ENCODE peak calls at places on chromosomes 5 and 9, in five cellular contexts. S, Z, Y, X and J are unnamed samples.

GRCh38 chr9:78640728-78641127 is 343.8 kb downstream of the PSAT1 start:
- DNase-seq in S (no peak), Z (no peak), Y (no peak), X (no peak), J (no peak)

GRCh38 chr9:121612511-121612998 is 38.9 kb upstream of the DAB2IP start:
- DNase-seq in S (no peak), Z (no peak), Y (no peak), X (no peak), J (no peak)

GRCh38 chr9:127104465-127105311 is 17.7 kb downstream of the ANGPTL2 start:
- DNase-seq in S (no peak), Z (no peak), Y (no peak), X (no peak), J (no peak)

GRCh38 chr9:3865373-3865772 is 339.6 kb upstream of the RFX3 start:
- DNase-seq in S (no peak), Z (no peak), Y (no peak), X (no peak), J (no peak)

GRCh38 chr9:129561594-129562281 is 59.2 kb downstream of the C9orf50 start:
- DNase-seq in S (no peak), Z (no peak), Y (no peak), X (no peak), J (no peak)

GRCh38 chr5:167877924-167878323 is 413.5 kb upstream of the WWC1 start:
- DNase-seq in S (no peak), Z (no peak), Y (no peak), X (no peak), J (no peak)

GRCh38 chr9:79877943-79878612 is 306.3 kb downstream of the TLE4 start:
- DNase-seq in S (no peak), Z (no peak), Y (no peak), X (no peak), J (no peak)

GRCh38 chr9:21684831-21685362 is 117.5 kb upstream of the MTAP start:
- DNase-seq in S (no peak), Z (no peak), Y (no peak), X (no peak), J (no peak)

GRCh38 chr9:120801441-120801840 is 8.2 kb upstream of the FBXW2 start:
- DNase-seq in S (no peak), Z (no peak), Y (no peak), X (no peak), J (no peak)

GRCh38 chr5:121006206-121006605 is 542.1 kb downstream of the PRR16 start:
- DNase-seq in S (no peak), Z (no peak), Y (no peak), X (no peak), J (no peak)

GRCh38 chr5:52682492-52682891 is 105.2 kb upstream of the ITGA1 start:
- DNase-seq in S (no peak), Z (no peak), Y (no peak), X (no peak), J (no peak)

GRCh38 chr5:132695956-132696355 is 22.2 kb downstream of the IL4 start:
- DNase-seq in S (no peak), Z (no peak), Y (no peak), X (no peak), J (no peak)

GRCh38 chr5:56606202-56606601 is 209.1 kb upstream of the MAP3K1 start:
- DNase-seq in S (no peak), Z (no peak), Y (no peak), X (no peak), J (no peak)

GRCh38 chr5:110784901-110785300 is 46.1 kb downstream of the SLC25A46 start:
- DNase-seq in S (no peak), Z (no peak), Y (no peak), X (no peak), J (no peak)

GRCh38 chr9:108535526-108535925 is 320.3 kb downstream of the ACTL7B start:
- DNase-seq in S (no peak), Z (no peak), Y (no peak), X (no peak), J (no peak)

GRCh38 chr9:85723220-85723619 is 18.5 kb downstream of the AGTPBP1 start:
- DNase-seq in S (no peak), Z (no peak), Y (no peak), X (no peak), J (peak)

GRCh38 chr5:56615750-56616149 is 199.6 kb upstream of the MAP3K1 start:
- DNase-seq in S (no peak), Z (no peak), Y (no peak), X (no peak), J (no peak)

GRCh38 chr5:173232499-173233346 is 2.3 kb downstream of the NKX2-5 start:
- DNase-seq in S (no peak), Z (no peak), Y (no peak), X (no peak), J (no peak)

GRCh38 chr5:39082995-39083394 is 8.8 kb upstream of the RICTOR start:
- DNase-seq in S (no peak), Z (no peak), Y (no peak), X (no peak), J (no peak)

GRCh38 chr5:96427823-96428222 is 5.2 kb downstream of the PCSK1 start:
- DNase-seq in S (no peak), Z (no peak), Y (no peak), X (peak), J (no peak)

GRCh38 chr5:166551384-166551783 is 1740.1 kb upstream of the WWC1 start:
- DNase-seq in S (no peak), Z (no peak), Y (no peak), X (no peak), J (no peak)